ENCODE peak calls at places on chromosomes 7 and 10, in six cellular contexts. N, T, F, U, E and J are unnamed samples.

GRCh38 chr7:84686373-84686772 is 491.8 kb upstream of the SEMA3A start:
- DNase-seq in U (no peak), E (no peak), F (no peak), T (no peak), N (no peak), J (no peak)

GRCh38 chr10:33337335-33337854 is 2.9 kb upstream of the NRP1 start:
- DNase-seq in T (peak; percentile 86), E (peak; percentile 92), U (no peak), F (peak; percentile 80), N (no peak), J (peak; percentile 83)

GRCh38 chr10:89653410-89653828 is 8.4 kb upstream of the PANK1 start:
- DNase-seq in F (no peak), E (no peak), T (no peak), U (no peak), N (no peak), J (no peak)

GRCh38 chr10:122062831-122063674 is 74.1 kb downstream of the TACC2 start:
- DNase-seq in F (peak; percentile 85), T (peak; percentile 94), E (peak; percentile 95), U (peak; percentile 47), N (no peak), J (peak; percentile 89)

GRCh38 chr7:184768-185264 is 7.6 kb upstream of the FAM20C start:
- DNase-seq in E (peak; percentile 23), T (peak; percentile 98), F (no peak), U (no peak), N (no peak), J (peak; percentile 59)

GRCh38 chr7:381211-382117 is 91.5 kb downstream of the FOXL3 start:
- DNase-seq in E (no peak), N (no peak), F (no peak), U (no peak), T (peak; percentile 69), J (no peak)

GRCh38 chr7:99553039-99553438 is 1.1 kb upstream of the FAM200A start:
- DNase-seq in F (no peak), T (no peak), E (no peak), U (no peak), N (no peak), J (no peak)

GRCh38 chr10:23516530-23516929 is 77.7 kb downstream of the OTUD1 start:
- DNase-seq in E (peak; percentile 23), U (peak; percentile 45), F (no peak), N (no peak), T (peak; percentile 74), J (peak; percentile 37)

GRCh38 chr10:78954009-78954297 is 114.8 kb upstream of the ZMIZ1 start:
- DNase-seq in U (no peak), E (no peak), N (no peak), T (no peak), F (no peak), J (no peak)

GRCh38 chr7:55565693-55566092 is 6.6 kb downstream of the VOPP1 start:
- DNase-seq in E (no peak), U (no peak), T (no peak), F (no peak), N (no peak), J (no peak)

GRCh38 chr7:132825222-132825621 is 249.0 kb upstream of the PLXNA4 start:
- DNase-seq in U (no peak), N (no peak), T (no peak), E (no peak), F (no peak), J (no peak)